ENCODE peak calls at places on chromosomes 3 and 15, in eight cellular contexts. N is hippocampal formation; A is HS-5; Z is NAMALWA; B is retina; M is stimulated activated CD4-positive, alpha-beta T cell treated with anti-CD3 and anti-CD28 coated beads, TNF-alpha, amount 100 ng/mL, for 48 hours; J is bronchial epithelial cell; P is activated effector memory CD4-positive, alpha-beta T cell treated with anti-CD3 and anti-CD28 coated beads, Interleukin-2, amount 50 U/mL, for 16 hours. K is an unnamed sample.

GRCh38 chr3:50194903-50195500 is 3.6 kb downstream of the GNAT1 start:
- DNase-seq in N (no peak), A (no peak), Z (peak; percentile 28), B (no peak), M (no peak), J (peak; percentile 14), P (peak; percentile 75), K (no peak)

GRCh38 chr3:127247292-127247691 is 40.6 kb downstream of the PRR20G start:
- DNase-seq in N (no peak), A (no peak), Z (no peak), B (no peak), M (no peak), J (no peak), P (no peak), K (no peak)

GRCh38 chr3:173902401-173902800 is 504.9 kb downstream of the NLGN1 start:
- DNase-seq in N (no peak), A (no peak), Z (no peak), B (no peak), M (no peak), J (no peak), P (no peak), K (no peak)

GRCh38 chr3:64438837-64439236 is 213.6 kb upstream of the PRICKLE2 start:
- DNase-seq in N (peak; percentile 47), A (no peak), Z (no peak), B (no peak), M (no peak), J (no peak), P (no peak), K (no peak)

GRCh38 chr3:133934073-133934970 is 38.6 kb upstream of the RAB6B start:
- DNase-seq in N (no peak), A (no peak), Z (no peak), B (no peak), M (no peak), J (no peak), P (no peak), K (no peak)

GRCh38 chr3:168459229-168459784 is 363.6 kb upstream of the GOLIM4 start:
- DNase-seq in N (peak; percentile 65), A (peak; percentile 16), Z (no peak), B (no peak), M (no peak), J (no peak), P (no peak), K (no peak)

GRCh38 chr3:157700405-157700804 is 197.2 kb upstream of the VEPH1 start:
- DNase-seq in N (peak; percentile 5), A (no peak), Z (no peak), B (no peak), M (no peak), J (no peak), P (no peak), K (no peak)

GRCh38 chr3:141228385-141228784 is 3.2 kb upstream of the PXYLP1 start:
- DNase-seq in N (no peak), A (no peak), Z (no peak), B (no peak), M (no peak), J (no peak), P (no peak), K (no peak)

GRCh38 chr15:40844543-40844981 is 714 bp downstream of the SPINT1 start:
- DNase-seq in N (no peak), A (no peak), Z (no peak), B (no peak), M (peak; percentile 6), J (no peak), P (peak; percentile 73), K (no peak)

GRCh38 chr15:58546635-58547627 is 115.1 kb downstream of the LIPC start:
- DNase-seq in N (no peak), A (peak; percentile 93), Z (no peak), B (no peak), M (no peak), J (peak; percentile 78), P (no peak), K (no peak)

GRCh38 chr3:185042357-185042756 is 110.5 kb downstream of the C3orf70 start:
- DNase-seq in N (no peak), A (no peak), Z (no peak), B (no peak), M (no peak), J (no peak), P (no peak), K (no peak)

GRCh38 chr3:77254967-77255831 is 215.3 kb downstream of the ROBO2 start:
- DNase-seq in N (peak; percentile 29), A (peak; percentile 35), Z (peak; percentile 55), B (peak; percentile 65), M (no peak), J (peak; percentile 69), P (no peak), K (peak; percentile 38)

GRCh38 chr3:61617041-61617440 is 55.7 kb downstream of the PTPRG start:
- DNase-seq in N (no peak), A (no peak), Z (no peak), B (no peak), M (no peak), J (no peak), P (no peak), K (peak; percentile 10)

GRCh38 chr3:135762188-135762853 is 203.2 kb upstream of the PPP2R3A start:
- DNase-seq in N (no peak), A (no peak), Z (no peak), B (no peak), M (no peak), J (no peak), P (no peak), K (peak; percentile 7)

GRCh38 chr3:16311960-16312451 is 47.0 kb downstream of the OXNAD1 start:
- DNase-seq in N (no peak), A (no peak), Z (no peak), B (no peak), M (no peak), J (peak; percentile 35), P (peak; percentile 80), K (no peak)

GRCh38 chr3:52775877-52776276 is 1.5 kb upstream of the ITIH1 start:
- DNase-seq in N (no peak), A (no peak), Z (no peak), B (no peak), M (no peak), J (no peak), P (peak; percentile 33), K (no peak)

GRCh38 chr15:74294010-74294409 is 57.9 kb downstream of the CCDC33 start:
- DNase-seq in N (no peak), A (no peak), Z (no peak), B (no peak), M (no peak), J (no peak), P (no peak), K (no peak)

GRCh38 chr15:73518876-73519594 is 76.1 kb downstream of the REC114 start:
- DNase-seq in N (no peak), A (no peak), Z (no peak), B (no peak), M (no peak), J (no peak), P (no peak), K (no peak)

GRCh38 chr3:66705071-66705470 is 204.2 kb upstream of the LRIG1 start:
- DNase-seq in N (no peak), A (no peak), Z (no peak), B (no peak), M (no peak), J (no peak), P (no peak), K (no peak)

GRCh38 chr3:16883726-16884083 is 1.1 kb upstream of the PLCL2 start:
- DNase-seq in N (no peak), A (no peak), Z (no peak), B (no peak), M (no peak), J (no peak), P (no peak), K (no peak)

GRCh38 chr3:13764161-13764560 is 115.7 kb downstream of the WNT7A start:
- DNase-seq in N (no peak), A (no peak), Z (no peak), B (no peak), M (no peak), J (no peak), P (no peak), K (no peak)

GRCh38 chr3:51544011-51544775 is 5.7 kb downstream of the RAD54L2 start:
- DNase-seq in N (no peak), A (no peak), Z (no peak), B (no peak), M (no peak), J (peak; percentile 3), P (no peak), K (no peak)

GRCh38 chr3:129103296-129103695 is 18.3 kb downstream of the RAB43 start:
- DNase-seq in N (no peak), A (no peak), Z (no peak), B (no peak), M (no peak), J (no peak), P (no peak), K (no peak)

GRCh38 chr3:152445227-152445626 is 176.5 kb downstream of the MBNL1 start:
- DNase-seq in N (no peak), A (no peak), Z (no peak), B (no peak), M (no peak), J (no peak), P (no peak), K (no peak)

GRCh38 chr3:167837430-167837829 is 101.9 kb downstream of the SERPINI1 start:
- DNase-seq in N (no peak), A (no peak), Z (peak; percentile 22), B (no peak), M (no peak), J (peak; percentile 21), P (no peak), K (no peak)

GRCh38 chr3:41334426-41334825 is 135.1 kb downstream of the CTNNB1 start:
- DNase-seq in N (no peak), A (no peak), Z (no peak), B (no peak), M (no peak), J (no peak), P (no peak), K (no peak)

GRCh38 chr3:9563851-9564250 is 10.2 kb upstream of the LHFPL4 start:
- DNase-seq in N (no peak), A (no peak), Z (no peak), B (no peak), M (no peak), J (peak; percentile 78), P (no peak), K (no peak)